ENCODE peak calls at places on chromosomes 11 and 22, in five cellular contexts. D is SK-N-SH, L is HCT116, R is HepG2, X is K562. G is an unnamed sample.

GRCh38 chr11:134630896-134631295 is 218.9 kb upstream of the B3GAT1 start:
- DNase-seq in L (no peak), R (no peak), X (no peak), D (no peak), G (no peak)

GRCh38 chr11:20248345-20248744 is 88.1 kb upstream of the DBX1 start:
- DNase-seq in D (no peak), R (no peak), L (no peak), X (no peak), G (no peak)

GRCh38 chr11:83088965-83089364 is 17.3 kb upstream of the RAB30 start:
- DNase-seq in X (peak; percentile 19), R (peak; percentile 16), D (no peak), L (no peak), G (no peak)

GRCh38 chr11:75931124-75931523 is 116.1 kb downstream of the UVRAG start:
- DNase-seq in X (no peak), D (no peak), L (no peak), R (no peak), G (no peak)

GRCh38 chr11:19769820-19770219 is 57.2 kb downstream of the NAV2 start:
- DNase-seq in X (no peak), R (no peak), D (no peak), L (no peak), G (no peak)

GRCh38 chr22:21587803-21588611 is 20.5 kb downstream of the UBE2L3 start:
- DNase-seq in R (no peak), L (no peak), X (peak; percentile 74), D (no peak), G (no peak)

GRCh38 chr11:11963842-11964773 is 44.3 kb downstream of the DKK3 start:
- DNase-seq in L (no peak), R (no peak), X (no peak), D (no peak), G (no peak)

GRCh38 chr11:46332568-46333128 is 14.6 kb upstream of the DGKZ start:
- DNase-seq in R (no peak), D (peak; percentile 80), X (peak; percentile 49), L (no peak), G (no peak)

GRCh38 chr22:33921576-33922181 is 1.4 kb upstream of the LARGE1 start:
- DNase-seq in D (peak; percentile 84), L (no peak), R (peak; percentile 29), X (no peak), G (peak; percentile 70)

DNA sequence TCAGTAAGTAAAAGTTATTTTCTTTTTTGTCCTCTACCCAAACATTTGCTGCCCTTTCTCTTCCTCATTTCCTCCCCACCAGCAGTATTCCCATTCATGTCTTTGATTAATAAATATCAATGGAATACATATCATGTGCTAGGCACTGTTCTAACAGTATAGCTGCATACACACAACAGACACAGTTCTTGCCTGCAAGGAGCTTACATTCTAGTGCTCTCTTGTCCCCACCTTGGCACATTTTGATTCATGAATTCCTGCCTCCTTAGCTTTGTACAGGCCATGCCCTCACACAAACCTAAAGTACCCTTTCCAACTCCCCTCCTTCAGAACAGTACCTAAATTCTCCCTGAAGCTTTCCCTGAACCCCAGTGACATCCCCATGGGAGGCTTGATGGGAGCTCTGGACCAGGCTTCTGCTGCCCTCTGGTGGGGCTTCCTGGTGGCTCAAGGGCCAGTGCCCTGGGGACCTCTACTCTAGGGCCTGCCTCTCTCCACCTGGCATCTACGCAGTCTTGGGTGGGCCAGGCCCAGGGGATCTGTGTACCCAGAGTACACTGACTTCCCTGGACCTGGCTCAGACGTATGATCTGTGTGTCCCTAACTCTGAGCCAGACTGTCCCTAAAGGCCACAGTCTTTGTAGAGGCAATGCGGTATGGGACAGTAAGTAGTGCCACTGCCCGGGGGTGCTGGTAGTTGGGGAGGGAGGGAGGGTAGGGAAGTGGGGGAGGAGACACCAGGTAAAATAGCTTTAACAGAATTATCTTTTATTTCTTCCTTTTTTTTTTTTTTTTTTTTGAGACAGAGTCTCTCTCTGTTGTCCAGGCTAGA is 14.1 kb downstream of the RPS13 start:
- DNase-seq in X (peak; percentile 64), L (peak; percentile 42), D (peak; percentile 79), R (peak; percentile 54), G (peak; percentile 71)
- TF ChIP-seq JUND in X (no peak), L (no peak), D (no peak), R (no peak), G (no peak)

GRCh38 chr22:45318168-45318557 is 8.4 kb downstream of the FAM118A start:
- DNase-seq in R (no peak), L (no peak), D (peak; percentile 75), X (peak; percentile 25), G (no peak)

GRCh38 chr22:45319319-45319675 is 9.6 kb downstream of the FAM118A start:
- DNase-seq in X (no peak), R (no peak), D (peak; percentile 60), L (no peak), G (no peak)

GRCh38 chr22:45320326-45320976 is 10.7 kb downstream of the FAM118A start:
- DNase-seq in X (no peak), L (no peak), D (no peak), R (no peak), G (no peak)

GRCh38 chr22:45317551-45318167 is 7.9 kb downstream of the FAM118A start:
- DNase-seq in D (peak; percentile 70), X (no peak), R (no peak), L (no peak), G (peak; percentile 10)

DNA sequence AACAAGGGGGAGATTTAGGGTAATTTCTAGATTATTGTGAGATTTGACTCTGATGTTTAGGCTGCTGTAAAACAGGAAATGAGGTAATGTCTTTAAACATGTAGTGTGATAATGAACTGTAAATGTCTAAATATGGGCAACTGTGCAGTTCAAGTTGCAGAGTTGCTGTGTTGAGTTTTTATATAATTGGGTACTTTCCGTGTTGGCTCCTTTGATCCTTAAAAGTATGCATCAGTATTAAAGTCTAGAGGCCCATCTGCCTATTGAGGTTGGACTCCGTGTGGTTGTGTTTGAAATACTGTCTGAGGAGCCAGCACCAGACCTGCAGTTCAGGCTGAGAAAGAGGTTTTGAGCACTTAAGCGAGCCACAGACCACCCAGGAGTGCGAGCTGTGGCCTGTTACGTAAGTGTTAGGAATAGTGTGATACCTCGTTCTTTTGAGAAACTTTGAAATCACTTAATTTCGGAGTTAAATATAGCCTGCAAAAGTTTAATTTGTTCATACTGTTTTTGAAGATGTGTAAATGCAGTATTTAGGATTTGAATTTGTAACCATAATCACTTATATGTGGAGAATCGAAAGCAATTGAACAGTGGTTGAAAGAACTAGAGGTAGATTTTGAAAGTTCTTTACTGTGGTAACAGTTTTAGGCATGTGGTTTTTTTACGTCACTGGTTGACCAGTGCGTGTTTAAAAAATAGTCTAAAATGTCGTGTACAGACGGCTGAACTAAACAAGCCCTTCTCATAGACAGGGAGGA is 9.0 kb downstream of the FAM118A start:
- DNase-seq in R (no peak), L (no peak), D (no peak), X (no peak), G (no peak)
- TF ChIP-seq JUND in R (no peak), L (no peak), D (no peak), X (no peak), G (no peak)

DNA sequence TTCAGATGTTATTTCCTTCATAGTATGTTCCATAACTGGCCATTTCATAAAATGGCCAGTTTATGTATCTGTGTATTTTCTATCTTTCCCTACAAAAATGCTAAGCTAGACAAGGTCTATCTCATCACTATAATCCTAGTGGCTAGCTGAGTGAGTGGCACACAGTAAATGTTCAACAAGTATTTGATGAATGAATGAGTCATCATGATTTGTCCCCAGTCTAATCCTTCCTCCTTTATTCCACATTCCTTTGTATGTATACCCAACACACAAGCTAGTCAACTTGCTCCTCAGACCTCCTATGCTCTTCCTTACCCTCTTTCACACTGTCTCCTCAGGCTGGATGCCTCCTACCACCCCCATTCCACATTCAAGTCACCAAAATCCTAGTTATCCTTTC is 12.5 kb downstream of the APLNR start:
- DNase-seq in L (no peak), X (no peak), R (no peak), D (no peak), G (no peak)
- TF ChIP-seq JUND in L (no peak), X (no peak), R (no peak), D (no peak), G (no peak)

GRCh38 chr11:18203723-18204122 is 31.1 kb downstream of the MRGPRX4 start:
- DNase-seq in R (peak; percentile 31), X (peak; percentile 26), L (peak; percentile 8), D (peak; percentile 69), G (no peak)
- TF ChIP-seq JUND in R (no peak), X (no peak), L (no peak), D (no peak), G (no peak)

GRCh38 chr11:13251961-13252360 is 25.6 kb upstream of the BMAL1 start:
- DNase-seq in R (no peak), D (no peak), X (no peak), L (no peak), G (no peak)
- TF ChIP-seq JUND in R (no peak), D (no peak), X (no peak), L (no peak), G (no peak)

GRCh38 chr22:31160328-31160978 is 471 bp downstream of the RNF185 start:
- DNase-seq in D (no peak), R (no peak), L (no peak), X (peak; percentile 17), G (no peak)
- TF ChIP-seq JUND in D (no peak), R (no peak), L (no peak), X (no peak), G (no peak)

GRCh38 chr11:119486016-119486415 is 63.0 kb upstream of the THY1 start:
- DNase-seq in X (no peak), R (no peak), L (no peak), D (no peak), G (no peak)

GRCh38 chr11:119483881-119484371 is 61.0 kb upstream of the THY1 start:
- DNase-seq in X (no peak), D (no peak), R (no peak), L (no peak), G (no peak)

GRCh38 chr11:119483341-119483880 is 60.4 kb upstream of the THY1 start:
- DNase-seq in R (no peak), X (no peak), L (no peak), D (no peak), G (no peak)

GRCh38 chr11:119486691-119487259 is 63.8 kb upstream of the THY1 start:
- DNase-seq in R (no peak), D (no peak), L (no peak), X (no peak), G (peak; percentile 19)

GRCh38 chr11:119484741-119485605 is 62.0 kb upstream of the THY1 start:
- DNase-seq in L (no peak), X (peak; percentile 45), R (no peak), D (no peak), G (peak; percentile 40)
- TF ChIP-seq JUND in L (no peak), X (no peak), R (no peak), D (no peak), G (no peak)